ENCODE peak calls at places on chromosomes 7 and 10, in four cellular contexts. N is neural progenitor cell, G is left ventricle myocardium inferior, A is BE2C. X is an unnamed sample.

GRCh38 chr7:132359746-132360145 is 216.5 kb downstream of the PLXNA4 start:
- DNase-seq in A (no peak), N (no peak), G (no peak), X (no peak)

GRCh38 chr10:6491841-6492609 is 88.1 kb downstream of the PRKCQ start:
- DNase-seq in A (no peak), N (no peak), G (no peak), X (no peak)

GRCh38 chr10:74118794-74119193 is 31.8 kb downstream of the AP3M1 start:
- DNase-seq in N (no peak), A (no peak), G (no peak), X (no peak)

GRCh38 chr7:149490083-149490482 is 7.5 kb downstream of the ZNF746 start:
- DNase-seq in G (no peak), N (no peak), A (no peak), X (no peak)

GRCh38 chr10:17265468-17265867 is 37.4 kb downstream of the VIM start:
- DNase-seq in N (no peak), A (no peak), G (no peak), X (no peak)

GRCh38 chr10:29807407-29807806 is 172.6 kb upstream of the SVIL start:
- DNase-seq in A (no peak), N (no peak), G (no peak), X (no peak)

GRCh38 chr10:131571346-131571745 is 259.8 kb upstream of the TCERG1L start:
- DNase-seq in G (no peak), N (no peak), A (no peak), X (no peak)

GRCh38 chr7:70193514-70193913 is 595.2 kb downstream of the AUTS2 start:
- DNase-seq in A (peak; percentile 39), N (no peak), G (no peak), X (no peak)

GRCh38 chr7:70920886-70921285 is 211.1 kb upstream of the GALNT17 start:
- DNase-seq in G (no peak), N (no peak), A (no peak), X (peak; percentile 59)

GRCh38 chr10:102712089-102712488 is 2.1 kb downstream of the ARL3 start:
- DNase-seq in N (no peak), G (no peak), A (no peak), X (no peak)

GRCh38 chr7:24741691-24742639 is 15.3 kb downstream of the GSDME start:
- DNase-seq in N (no peak), A (peak; percentile 40), G (no peak), X (no peak)

GRCh38 chr7:132226626-132227290 is 349.5 kb downstream of the PLXNA4 start:
- DNase-seq in N (no peak), G (no peak), A (no peak), X (no peak)

GRCh38 chr7:157017639-157018327 is 7.3 kb upstream of the MNX1 start:
- DNase-seq in N (peak; percentile 52), G (no peak), A (no peak), X (peak; percentile 74)

GRCh38 chr10:129601737-129602136 is 134.7 kb downstream of the MGMT start:
- DNase-seq in G (no peak), N (no peak), A (no peak), X (peak; percentile 13)

GRCh38 chr10:3173173-3173878 is 744 bp upstream of the PITRM1 start:
- DNase-seq in A (no peak), N (no peak), G (peak; percentile 70), X (no peak)

GRCh38 chr7:140214075-140214684 is 37.4 kb upstream of the KDM7A start:
- DNase-seq in N (no peak), G (peak; percentile 23), A (peak; percentile 58), X (no peak)

GRCh38 chr10:103254538-103255325 is 9.0 kb downstream of the RPEL1 start:
- DNase-seq in A (no peak), N (no peak), G (no peak), X (no peak)

GRCh38 chr7:27908534-27909165 is 168.7 kb downstream of the TAX1BP1 start:
- DNase-seq in N (no peak), G (no peak), A (no peak), X (no peak)

GRCh38 chr10:4804505-4804904 is 21.5 kb upstream of the AKR1E2 start:
- DNase-seq in G (no peak), N (no peak), A (no peak), X (no peak)

GRCh38 chr10:10644317-10645111 is 373.2 kb upstream of the CELF2 start:
- DNase-seq in N (no peak), G (no peak), A (no peak), X (no peak)

GRCh38 chr10:83289373-83289772 is 849.9 kb upstream of the GHITM start:
- DNase-seq in G (no peak), N (peak; percentile 84), A (no peak), X (no peak)

GRCh38 chr10:82176571-82176970 is 301.6 kb downstream of the NRG3 start:
- DNase-seq in G (no peak), N (no peak), A (no peak), X (no peak)

GRCh38 chr10:44859546-44860285 is 51.4 kb upstream of the TMEM72 start:
- DNase-seq in N (no peak), G (no peak), A (no peak), X (peak; percentile 31)

GRCh38 chr7:142774826-142775225 is 4.1 kb downstream of the PRSS2 start:
- DNase-seq in A (no peak), G (no peak), N (no peak), X (no peak)

GRCh38 chr7:77368974-77369373 is 47.2 kb downstream of the GSAP start:
- DNase-seq in N (no peak), A (no peak), G (no peak), X (no peak)

GRCh38 chr10:86365346-86366032 is 1.1 kb downstream of the GRID1 start:
- DNase-seq in N (peak; percentile 20), G (no peak), A (no peak), X (peak; percentile 62)

GRCh38 chr7:27183682-27184341 is 1.2 kb downstream of the HOXA11 start:
- DNase-seq in N (peak; percentile 57), G (no peak), A (no peak), X (peak; percentile 71)

GRCh38 chr10:132653721-132654120 is 116.1 kb downstream of the INPP5A start:
- DNase-seq in A (no peak), N (no peak), G (no peak), X (no peak)

GRCh38 chr7:103989785-103990775 is 622 bp upstream of the RELN start:
- DNase-seq in G (no peak), A (peak; percentile 90), N (peak; percentile 68), X (peak; percentile 86)

GRCh38 chr7:45985902-45986301 is 64.8 kb upstream of the IGFBP3 start:
- DNase-seq in G (no peak), N (no peak), A (no peak), X (peak; percentile 43)

GRCh38 chr10:66586073-66586472 is 339.8 kb upstream of the LRRTM3 start:
- DNase-seq in N (peak; percentile 62), G (no peak), A (peak; percentile 18), X (peak; percentile 77)

GRCh38 chr10:69847458-69847857 is 45.8 kb downstream of the COL13A1 start:
- DNase-seq in G (no peak), N (peak; percentile 62), A (no peak), X (no peak)

GRCh38 chr10:24806262-24806661 is 82.6 kb upstream of the ARHGAP21 start:
- DNase-seq in N (no peak), G (no peak), A (no peak), X (no peak)

GRCh38 chr7:17058568-17058967 is 176.8 kb upstream of the AGR3 start:
- DNase-seq in A (no peak), N (no peak), G (no peak), X (no peak)

GRCh38 chr7:17060051-17060450 is 178.3 kb upstream of the AGR3 start:
- DNase-seq in G (no peak), A (no peak), N (no peak), X (no peak)

GRCh38 chr7:17057143-17057509 is 175.3 kb upstream of the AGR3 start:
- DNase-seq in G (no peak), N (no peak), A (no peak), X (no peak)

GRCh38 chr7:17061443-17061842 is 179.7 kb upstream of the AGR3 start:
- DNase-seq in G (no peak), A (no peak), N (no peak), X (no peak)

GRCh38 chr7:17062433-17063383 is 180.9 kb upstream of the AGR3 start:
- DNase-seq in N (no peak), G (no peak), A (no peak), X (no peak)
- TF ChIP-seq CTCF in N (peak; percentile 10), G (peak; percentile 15), A (peak; percentile 6), X (peak; percentile 44)

DNA sequence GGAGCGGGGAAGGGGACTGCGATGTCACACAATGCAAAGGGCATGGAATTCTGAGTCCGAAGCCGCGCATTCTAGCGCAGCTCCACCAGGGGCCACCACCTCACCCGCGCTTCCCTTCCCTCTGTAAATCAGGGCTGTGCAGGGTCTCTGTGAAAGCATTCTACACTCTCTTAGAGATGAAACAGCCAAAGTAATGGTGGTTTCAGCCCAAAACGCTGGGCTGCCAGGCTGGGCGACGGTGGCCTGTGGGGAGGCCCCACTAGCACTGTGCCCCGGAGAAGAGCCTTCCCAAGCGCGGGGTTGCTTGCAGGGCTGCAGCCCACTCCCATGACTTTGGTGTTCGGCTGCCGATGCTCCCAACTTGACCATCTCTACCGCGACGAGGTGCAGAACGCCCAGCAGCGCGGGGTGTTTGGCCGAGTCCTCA is 11.4 kb downstream of the ATG9B start:
- DNase-seq in A (peak; percentile 79), N (peak; percentile 85), G (no peak), X (peak; percentile 87)
- H3K4me1 ChIP-seq in A (peaks cover 13% of the 10 kb centered on the region), N (peaks cover 44% of the 10 kb centered on the region), G (peaks cover 74% of the 10 kb centered on the region), X (peaks cover 9% of the 10 kb centered on the region)

GRCh38 chr10:96784253-96784652 is 47.8 kb upstream of the LCOR start:
- DNase-seq in G (no peak), A (no peak), N (no peak), X (no peak)

GRCh38 chr10:96791902-96792301 is 40.2 kb upstream of the LCOR start:
- DNase-seq in G (no peak), N (no peak), A (no peak), X (no peak)

GRCh38 chr10:96794786-96795733 is 37.0 kb upstream of the LCOR start:
- DNase-seq in G (no peak), A (no peak), N (peak; percentile 1), X (peak; percentile 46)

DNA sequence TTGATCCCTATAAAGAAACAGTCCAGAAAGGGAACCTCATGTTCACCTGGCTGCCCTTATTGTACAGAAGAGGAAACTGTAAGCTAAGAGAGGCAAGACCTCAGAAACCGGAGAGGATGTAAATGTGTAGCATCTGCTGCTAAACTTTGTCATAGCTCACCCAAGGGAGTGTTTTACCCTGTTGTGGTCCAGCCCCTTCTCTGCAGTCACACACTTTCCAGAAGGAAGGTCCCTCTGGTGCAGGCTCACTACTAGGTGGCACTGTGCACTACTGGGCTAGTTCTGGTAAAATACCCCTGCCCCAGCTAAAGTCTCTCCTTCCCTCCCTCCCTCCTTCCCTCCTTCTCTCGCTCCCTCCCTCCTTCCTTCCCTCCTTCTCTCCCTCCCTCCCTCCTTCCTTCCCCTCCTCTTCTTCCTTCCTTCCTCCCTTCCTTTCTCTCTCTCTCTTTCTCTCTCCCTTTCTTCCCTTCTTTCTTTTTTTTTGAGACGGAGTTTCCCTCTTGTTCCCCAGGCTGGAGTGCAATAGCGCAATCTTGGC is 42.5 kb upstream of the LCOR start:
- DNase-seq in N (no peak), A (no peak), G (no peak), X (no peak)
- TF ChIP-seq CTCF in N (no peak), A (no peak), G (no peak), X (no peak)

GRCh38 chr10:124744047-124744687 is at the start of gene FAM53B:
- DNase-seq in A (peak; percentile 86), G (peak; percentile 89), N (peak; percentile 97), X (peak; percentile 89)

GRCh38 chr10:124741922-124742417 is 2.2 kb downstream of the FAM53B start:
- DNase-seq in A (peak; percentile 37), N (no peak), G (no peak), X (peak; percentile 62)

GRCh38 chr10:124743188-124744046 is 761 bp downstream of the FAM53B start:
- DNase-seq in N (peak; percentile 63), A (peak; percentile 39), G (no peak), X (peak; percentile 81)

GRCh38 chr10:124741281-124741921 is 2.8 kb downstream of the FAM53B start:
- DNase-seq in A (peak; percentile 78), G (peak; percentile 87), N (peak; percentile 92), X (peak; percentile 95)

GRCh38 chr10:124742418-124743187 is 1.6 kb downstream of the FAM53B start:
- DNase-seq in N (peak; percentile 80), G (no peak), A (peak; percentile 39), X (peak; percentile 76)
- H3K4me1 ChIP-seq in N (peaks cover 53% of the 10 kb centered on the region), G (peaks cover 76% of the 10 kb centered on the region), A (peaks cover 18% of the 10 kb centered on the region), X (peaks cover 22% of the 10 kb centered on the region)